ENCODE peak calls at places on chromosomes 3 and 15, in ten cellular contexts. One of them, this sample, is unnamed.

GRCh38 chr15:48696627-48697312 is 51.3 kb upstream of the FBN1 start:
- DNase-seq in cardiac muscle cell: no peak
- DNase-seq in activated effector memory CD4-positive, alpha-beta T cell treated with anti-CD3 and anti-CD28 coated beads, Interleukin-2, amount 50 U/mL, for 16 hours: no peak
- DNase-seq in HT-29: no peak
- DNase-seq in stimulated activated CD8-positive, alpha-beta memory T cell treated with anti-CD3 and anti-CD28 coated beads, Interleukin-7, amount 100 ng/mL, for 1 hour: no peak
- DNase-seq in heart right ventricle: no peak
- DNase-seq in NB4: peak
- DNase-seq in HTR-8/SVneo: no peak
- DNase-seq in GM04504: no peak
- DNase-seq in substantia nigra: no peak
- DNase-seq in this sample: no peak

GRCh38 chr3:133380481-133381225 is 19.2 kb upstream of the BFSP2 start:
- DNase-seq in cardiac muscle cell: no peak
- DNase-seq in activated effector memory CD4-positive, alpha-beta T cell treated with anti-CD3 and anti-CD28 coated beads, Interleukin-2, amount 50 U/mL, for 16 hours: no peak
- DNase-seq in HT-29: no peak
- DNase-seq in stimulated activated CD8-positive, alpha-beta memory T cell treated with anti-CD3 and anti-CD28 coated beads, Interleukin-7, amount 100 ng/mL, for 1 hour: no peak
- DNase-seq in heart right ventricle: no peak
- DNase-seq in NB4: no peak
- DNase-seq in HTR-8/SVneo: no peak
- DNase-seq in GM04504: no peak
- DNase-seq in substantia nigra: no peak
- DNase-seq in this sample: no peak

GRCh38 chr3:78875851-78876250 is 891.9 kb downstream of the ROBO1 start:
- DNase-seq in cardiac muscle cell: no peak
- DNase-seq in activated effector memory CD4-positive, alpha-beta T cell treated with anti-CD3 and anti-CD28 coated beads, Interleukin-2, amount 50 U/mL, for 16 hours: no peak
- DNase-seq in HT-29: no peak
- DNase-seq in stimulated activated CD8-positive, alpha-beta memory T cell treated with anti-CD3 and anti-CD28 coated beads, Interleukin-7, amount 100 ng/mL, for 1 hour: no peak
- DNase-seq in heart right ventricle: no peak
- DNase-seq in NB4: no peak
- DNase-seq in HTR-8/SVneo: no peak
- DNase-seq in GM04504: no peak
- DNase-seq in substantia nigra: no peak
- DNase-seq in this sample: no peak

GRCh38 chr3:125240496-125240895 is 27.9 kb upstream of the SLC12A8 start:
- DNase-seq in cardiac muscle cell: no peak
- DNase-seq in activated effector memory CD4-positive, alpha-beta T cell treated with anti-CD3 and anti-CD28 coated beads, Interleukin-2, amount 50 U/mL, for 16 hours: no peak
- DNase-seq in HT-29: no peak
- DNase-seq in stimulated activated CD8-positive, alpha-beta memory T cell treated with anti-CD3 and anti-CD28 coated beads, Interleukin-7, amount 100 ng/mL, for 1 hour: no peak
- DNase-seq in heart right ventricle: no peak
- DNase-seq in NB4: peak
- DNase-seq in HTR-8/SVneo: no peak
- DNase-seq in GM04504: peak
- DNase-seq in substantia nigra: no peak
- DNase-seq in this sample: no peak

GRCh38 chr3:98109789-98110188 is 20.7 kb upstream of the OR5H1 start:
- DNase-seq in cardiac muscle cell: no peak
- DNase-seq in activated effector memory CD4-positive, alpha-beta T cell treated with anti-CD3 and anti-CD28 coated beads, Interleukin-2, amount 50 U/mL, for 16 hours: no peak
- DNase-seq in HT-29: no peak
- DNase-seq in stimulated activated CD8-positive, alpha-beta memory T cell treated with anti-CD3 and anti-CD28 coated beads, Interleukin-7, amount 100 ng/mL, for 1 hour: no peak
- DNase-seq in heart right ventricle: no peak
- DNase-seq in NB4: no peak
- DNase-seq in HTR-8/SVneo: no peak
- DNase-seq in GM04504: no peak
- DNase-seq in substantia nigra: no peak
- DNase-seq in this sample: no peak

GRCh38 chr3:72639736-72640135 is 208.5 kb downstream of the SHQ1 start:
- DNase-seq in cardiac muscle cell: no peak
- DNase-seq in activated effector memory CD4-positive, alpha-beta T cell treated with anti-CD3 and anti-CD28 coated beads, Interleukin-2, amount 50 U/mL, for 16 hours: no peak
- DNase-seq in HT-29: no peak
- DNase-seq in stimulated activated CD8-positive, alpha-beta memory T cell treated with anti-CD3 and anti-CD28 coated beads, Interleukin-7, amount 100 ng/mL, for 1 hour: no peak
- DNase-seq in heart right ventricle: no peak
- DNase-seq in NB4: no peak
- DNase-seq in HTR-8/SVneo: no peak
- DNase-seq in GM04504: no peak
- DNase-seq in substantia nigra: no peak
- DNase-seq in this sample: no peak

GRCh38 chr3:50347187-50347813 is 1.8 kb upstream of the ZMYND10 start:
- DNase-seq in cardiac muscle cell: peak
- DNase-seq in activated effector memory CD4-positive, alpha-beta T cell treated with anti-CD3 and anti-CD28 coated beads, Interleukin-2, amount 50 U/mL, for 16 hours: peak
- DNase-seq in HT-29: peak
- DNase-seq in stimulated activated CD8-positive, alpha-beta memory T cell treated with anti-CD3 and anti-CD28 coated beads, Interleukin-7, amount 100 ng/mL, for 1 hour: peak
- DNase-seq in heart right ventricle: peak
- DNase-seq in NB4: peak
- DNase-seq in HTR-8/SVneo: peak
- DNase-seq in GM04504: no peak
- DNase-seq in substantia nigra: peak
- DNase-seq in this sample: peak

GRCh38 chr15:73691398-73691797 is 7.2 kb downstream of the CD276 start:
- DNase-seq in cardiac muscle cell: peak
- DNase-seq in activated effector memory CD4-positive, alpha-beta T cell treated with anti-CD3 and anti-CD28 coated beads, Interleukin-2, amount 50 U/mL, for 16 hours: peak
- DNase-seq in HT-29: peak
- DNase-seq in stimulated activated CD8-positive, alpha-beta memory T cell treated with anti-CD3 and anti-CD28 coated beads, Interleukin-7, amount 100 ng/mL, for 1 hour: no peak
- DNase-seq in heart right ventricle: peak
- DNase-seq in NB4: peak
- DNase-seq in HTR-8/SVneo: no peak
- DNase-seq in GM04504: peak
- DNase-seq in substantia nigra: no peak
- DNase-seq in this sample: no peak

GRCh38 chr3:158493931-158494330 is 77.1 kb upstream of the MLF1 start:
- DNase-seq in cardiac muscle cell: no peak
- DNase-seq in activated effector memory CD4-positive, alpha-beta T cell treated with anti-CD3 and anti-CD28 coated beads, Interleukin-2, amount 50 U/mL, for 16 hours: no peak
- DNase-seq in HT-29: no peak
- DNase-seq in stimulated activated CD8-positive, alpha-beta memory T cell treated with anti-CD3 and anti-CD28 coated beads, Interleukin-7, amount 100 ng/mL, for 1 hour: no peak
- DNase-seq in heart right ventricle: no peak
- DNase-seq in NB4: no peak
- DNase-seq in HTR-8/SVneo: no peak
- DNase-seq in GM04504: no peak
- DNase-seq in substantia nigra: no peak
- DNase-seq in this sample: no peak

GRCh38 chr3:197139586-197139985 is 110.0 kb upstream of the MELTF start:
- DNase-seq in cardiac muscle cell: no peak
- DNase-seq in activated effector memory CD4-positive, alpha-beta T cell treated with anti-CD3 and anti-CD28 coated beads, Interleukin-2, amount 50 U/mL, for 16 hours: no peak
- DNase-seq in HT-29: no peak
- DNase-seq in stimulated activated CD8-positive, alpha-beta memory T cell treated with anti-CD3 and anti-CD28 coated beads, Interleukin-7, amount 100 ng/mL, for 1 hour: no peak
- DNase-seq in heart right ventricle: no peak
- DNase-seq in NB4: no peak
- DNase-seq in HTR-8/SVneo: no peak
- DNase-seq in GM04504: no peak
- DNase-seq in substantia nigra: no peak
- DNase-seq in this sample: no peak

GRCh38 chr3:46700772-46701171 is 420 bp upstream of the TMIE start:
- DNase-seq in cardiac muscle cell: no peak
- DNase-seq in activated effector memory CD4-positive, alpha-beta T cell treated with anti-CD3 and anti-CD28 coated beads, Interleukin-2, amount 50 U/mL, for 16 hours: no peak
- DNase-seq in HT-29: no peak
- DNase-seq in stimulated activated CD8-positive, alpha-beta memory T cell treated with anti-CD3 and anti-CD28 coated beads, Interleukin-7, amount 100 ng/mL, for 1 hour: no peak
- DNase-seq in heart right ventricle: peak
- DNase-seq in NB4: no peak
- DNase-seq in HTR-8/SVneo: no peak
- DNase-seq in GM04504: no peak
- DNase-seq in substantia nigra: peak
- DNase-seq in this sample: no peak

GRCh38 chr3:54374214-54374855 is 252.0 kb downstream of the CACNA2D3 start:
- DNase-seq in cardiac muscle cell: peak
- DNase-seq in activated effector memory CD4-positive, alpha-beta T cell treated with anti-CD3 and anti-CD28 coated beads, Interleukin-2, amount 50 U/mL, for 16 hours: no peak
- DNase-seq in HT-29: peak
- DNase-seq in stimulated activated CD8-positive, alpha-beta memory T cell treated with anti-CD3 and anti-CD28 coated beads, Interleukin-7, amount 100 ng/mL, for 1 hour: no peak
- DNase-seq in heart right ventricle: no peak
- DNase-seq in NB4: peak
- DNase-seq in HTR-8/SVneo: no peak
- DNase-seq in GM04504: no peak
- DNase-seq in substantia nigra: no peak
- DNase-seq in this sample: no peak

This sample was measured in activated naive CD4-positive, alpha-beta T cell.